ENCODE peak calls at places on chromosomes 13 and 19, in four cellular contexts. A is SK-N-SH, G is MM.1S, Z is GM23248. C is an unnamed sample.

GRCh38 chr19:9981406-9982260 is 28.7 kb downstream of the COL5A3 start:
- DNase-seq in A (no peak), G (no peak), Z (peak; percentile 50), C (no peak)

GRCh38 chr19:406121-406711 is 2.7 kb downstream of the C2CD4C start:
- DNase-seq in A (no peak), G (no peak), Z (no peak), C (no peak)

GRCh38 chr19:548841-549830 is 5.3 kb downstream of the GZMM start:
- DNase-seq in A (peak; percentile 75), G (no peak), Z (no peak), C (no peak)

GRCh38 chr13:113063091-113063491 is 42.5 kb upstream of the F7 start:
- DNase-seq in A (no peak), G (no peak), Z (no peak), C (no peak)

GRCh38 chr19:38850976-38851621 is 1.3 kb upstream of the HNRNPL start:
- DNase-seq in A (peak; percentile 32), G (no peak), Z (peak; percentile 40), C (peak; percentile 80)

GRCh38 chr13:31987535-31988170 is 43.9 kb upstream of the FRY start:
- DNase-seq in A (no peak), G (no peak), Z (no peak), C (no peak)

GRCh38 chr13:90622547-90622946 is 724.9 kb upstream of the MIR17HG start:
- DNase-seq in A (no peak), G (peak; percentile 10), Z (peak; percentile 54), C (no peak)

GRCh38 chr13:100533588-100534041 is 55.0 kb downstream of the GGACT start:
- DNase-seq in A (no peak), G (no peak), Z (no peak), C (no peak)

GRCh38 chr19:57269515-57270250 is 10.6 kb upstream of the ZNF460 start:
- DNase-seq in A (peak; percentile 7), G (no peak), Z (peak; percentile 93), C (no peak)

GRCh38 chr19:10271543-10272086 is 695 bp downstream of the ICAM1 start:
- DNase-seq in A (peak; percentile 34), G (no peak), Z (peak; percentile 58), C (no peak)

GRCh38 chr19:10333758-10334339 is 520 bp upstream of the RAVER1 start:
- DNase-seq in A (no peak), G (no peak), Z (peak; percentile 48), C (peak; percentile 33)

DNA sequence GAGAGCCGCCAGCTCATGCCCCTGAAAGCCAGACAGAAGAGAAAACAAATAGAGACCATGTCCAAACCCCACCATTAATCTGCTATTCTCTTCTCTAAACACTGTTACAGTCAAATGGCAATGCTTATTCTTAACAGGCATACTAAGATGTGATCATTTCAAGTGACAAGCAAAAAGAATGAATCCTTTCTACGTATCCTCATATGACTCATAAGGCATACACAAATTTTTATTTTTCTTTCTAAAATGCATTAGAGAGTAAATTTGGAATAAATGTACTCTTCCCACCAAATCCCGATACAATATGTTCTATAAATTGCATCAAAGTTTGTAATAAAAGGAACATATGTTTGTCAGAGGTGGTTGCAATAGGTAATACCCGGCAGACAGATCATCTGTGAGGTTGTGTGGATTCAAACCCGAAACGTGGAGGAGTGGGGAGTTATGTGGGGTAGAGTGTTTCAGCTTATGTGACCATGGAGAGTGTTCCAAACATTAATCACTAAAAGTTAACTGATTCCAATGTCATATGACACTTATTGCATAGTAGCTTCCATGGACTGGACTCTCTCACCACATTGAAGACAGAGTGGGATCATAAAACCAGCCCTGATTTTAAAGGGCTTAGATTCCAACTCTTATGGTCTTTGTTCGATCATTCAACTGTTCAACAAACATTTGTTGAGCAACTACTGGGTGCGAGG is 213.1 kb downstream of the DCLK1 start:
- DNase-seq in A (no peak), G (no peak), Z (peak; percentile 72), C (no peak)
- H3K9ac ChIP-seq in A (peak overlapping the region; percentile 50), G (peak overlapping the region; percentile 31), Z (peak overlapping the region; percentile 64), C (no peak overlapping the region)

DNA sequence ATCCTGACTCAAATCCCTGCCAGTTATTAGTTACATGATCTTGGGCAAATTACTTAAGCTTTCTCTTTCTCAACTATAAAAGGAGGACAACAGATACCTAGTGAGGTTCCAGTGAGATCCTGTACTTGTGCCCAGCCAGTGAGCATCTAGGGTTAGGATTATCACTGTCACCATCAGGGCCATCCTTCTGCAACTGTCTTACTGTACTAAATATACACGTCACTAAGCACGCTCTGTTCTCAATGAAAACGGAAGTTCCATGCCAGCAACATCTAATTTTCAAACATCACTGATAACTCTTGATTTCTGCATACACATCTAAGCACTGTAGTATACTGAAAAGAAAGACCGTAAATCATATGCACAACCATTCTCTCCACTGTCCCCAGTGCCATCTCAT is 70.0 kb downstream of the FOXO1 start:
- DNase-seq in A (no peak), G (no peak), Z (no peak), C (no peak)
- H3F3A ChIP-seq in A (no peaks in the 10 kb centered on the region), G (no peaks in the 10 kb centered on the region), Z (no peaks in the 10 kb centered on the region), C (no peaks in the 10 kb centered on the region)

GRCh38 chr19:52170863-52171320 is 529 bp downstream of the ZNF836 start:
- DNase-seq in A (peak; percentile 58), G (no peak), Z (no peak), C (peak; percentile 57)
- H2AFZ ChIP-seq in A (peak overlapping the region; percentile 98), G (peak overlapping the region; percentile 74), Z (peak overlapping the region; percentile 99), C (peak overlapping the region; percentile 91)

DNA sequence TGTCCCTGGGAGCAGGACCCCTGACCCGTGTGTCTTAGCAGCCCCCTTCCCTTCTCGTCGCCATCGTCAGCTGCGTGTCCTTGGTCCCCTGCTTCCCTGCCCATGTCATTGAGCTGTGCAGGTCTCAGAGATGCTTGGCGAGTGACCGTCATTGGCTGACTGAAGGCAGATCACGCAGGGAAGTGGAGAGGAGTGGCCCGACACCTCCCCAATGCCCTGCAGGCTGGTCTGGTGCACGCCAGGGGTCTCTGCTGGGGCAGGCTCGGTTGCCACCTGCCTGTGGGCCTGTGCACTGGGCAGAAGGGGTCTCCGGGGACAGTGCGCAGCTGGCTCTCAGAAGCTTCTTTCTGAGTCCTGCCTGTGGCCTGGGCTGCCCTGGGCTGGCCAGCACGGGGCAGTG is 6.2 kb downstream of the GNA11 start:
- DNase-seq in A (no peak), G (no peak), Z (no peak), C (no peak)
- H3K9ac ChIP-seq in A (no peak overlapping the region), G (no peak overlapping the region), Z (no peak overlapping the region), C (peak overlapping the region; percentile 37)

DNA sequence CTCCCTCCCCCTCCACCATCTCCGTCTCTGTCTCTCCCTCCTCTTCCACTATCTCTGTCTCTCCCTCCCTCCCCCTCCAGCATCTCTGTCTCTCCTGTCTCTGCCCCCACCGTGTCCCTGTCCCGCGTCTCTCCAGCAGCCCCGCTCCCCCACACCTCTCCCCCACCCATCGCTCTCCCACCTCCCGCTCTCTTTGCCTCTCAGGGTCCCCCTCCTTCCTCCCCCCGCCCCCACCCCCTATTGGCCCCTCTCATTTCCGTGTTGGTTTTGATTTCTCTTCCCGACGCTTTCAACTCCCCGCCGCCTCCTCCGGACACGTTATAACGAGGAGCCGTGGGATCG is 13.4 kb downstream of the ERFL start:
- DNase-seq in A (no peak), G (no peak), Z (peak; percentile 37), C (no peak)
- H3F3A ChIP-seq in A (no peaks in the 10 kb centered on the region), G (no peaks in the 10 kb centered on the region), Z (no peaks in the 10 kb centered on the region), C (peaks cover 2% of the 10 kb centered on the region)

DNA sequence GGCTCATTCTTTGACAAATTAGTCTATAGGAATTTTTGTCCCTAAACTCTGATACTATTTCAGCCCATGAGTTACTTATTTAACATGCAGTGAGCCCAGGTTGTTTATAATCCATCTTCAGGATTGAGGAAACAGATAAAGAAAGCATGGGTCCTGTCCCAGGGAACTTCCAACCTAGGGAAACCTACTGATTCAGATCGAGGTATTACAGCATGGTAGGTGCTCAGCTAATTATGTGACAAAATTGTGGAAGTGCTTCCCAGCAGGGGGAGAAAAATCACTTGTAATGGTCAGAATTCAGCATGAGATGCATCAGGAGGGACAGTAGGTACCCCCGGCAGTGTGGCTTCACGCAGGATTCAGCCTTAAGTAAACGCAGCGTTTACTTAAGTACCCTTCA is 171.3 kb downstream of the NUFIP1 start:
- DNase-seq in A (no peak), G (no peak), Z (no peak), C (no peak)
- H2AFZ ChIP-seq in A (peak overlapping the region; percentile 62), G (no peak overlapping the region), Z (no peak overlapping the region), C (peak overlapping the region; percentile 76)

DNA sequence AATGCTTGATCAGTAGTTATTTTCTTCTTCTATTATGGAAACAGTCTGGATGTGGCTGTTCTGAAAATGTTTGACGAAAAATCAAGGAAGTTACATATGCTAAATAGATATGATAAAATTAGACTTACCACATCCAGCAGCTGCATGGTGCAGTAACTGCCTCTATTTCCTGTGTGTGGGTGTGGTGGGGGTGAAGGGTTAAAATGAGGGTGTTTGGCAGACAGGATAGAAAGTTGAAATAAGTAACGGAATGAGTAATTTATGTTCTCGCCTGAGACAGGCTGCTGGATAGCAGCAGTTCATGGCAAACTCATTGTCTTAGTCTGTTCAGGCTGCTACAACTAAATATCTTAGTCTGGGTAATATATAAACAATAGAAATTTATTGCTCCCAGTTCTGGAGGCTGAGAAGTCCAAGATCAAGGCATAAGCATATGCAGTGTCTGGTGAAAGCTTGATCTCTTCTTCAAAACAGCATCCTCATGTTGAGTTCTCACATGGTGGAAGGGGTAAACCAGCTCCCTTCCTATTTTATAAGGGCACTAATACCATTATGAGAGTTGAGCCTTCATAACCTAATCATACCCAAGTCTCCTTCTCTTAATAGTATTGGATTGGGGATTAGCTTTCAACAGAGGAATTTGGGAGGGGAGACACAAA is 1248.9 kb downstream of the SLITRK5 start:
- DNase-seq in A (no peak), G (no peak), Z (no peak), C (no peak)
- H3K9ac ChIP-seq in A (no peak overlapping the region), G (no peak overlapping the region), Z (no peak overlapping the region), C (no peak overlapping the region)

DNA sequence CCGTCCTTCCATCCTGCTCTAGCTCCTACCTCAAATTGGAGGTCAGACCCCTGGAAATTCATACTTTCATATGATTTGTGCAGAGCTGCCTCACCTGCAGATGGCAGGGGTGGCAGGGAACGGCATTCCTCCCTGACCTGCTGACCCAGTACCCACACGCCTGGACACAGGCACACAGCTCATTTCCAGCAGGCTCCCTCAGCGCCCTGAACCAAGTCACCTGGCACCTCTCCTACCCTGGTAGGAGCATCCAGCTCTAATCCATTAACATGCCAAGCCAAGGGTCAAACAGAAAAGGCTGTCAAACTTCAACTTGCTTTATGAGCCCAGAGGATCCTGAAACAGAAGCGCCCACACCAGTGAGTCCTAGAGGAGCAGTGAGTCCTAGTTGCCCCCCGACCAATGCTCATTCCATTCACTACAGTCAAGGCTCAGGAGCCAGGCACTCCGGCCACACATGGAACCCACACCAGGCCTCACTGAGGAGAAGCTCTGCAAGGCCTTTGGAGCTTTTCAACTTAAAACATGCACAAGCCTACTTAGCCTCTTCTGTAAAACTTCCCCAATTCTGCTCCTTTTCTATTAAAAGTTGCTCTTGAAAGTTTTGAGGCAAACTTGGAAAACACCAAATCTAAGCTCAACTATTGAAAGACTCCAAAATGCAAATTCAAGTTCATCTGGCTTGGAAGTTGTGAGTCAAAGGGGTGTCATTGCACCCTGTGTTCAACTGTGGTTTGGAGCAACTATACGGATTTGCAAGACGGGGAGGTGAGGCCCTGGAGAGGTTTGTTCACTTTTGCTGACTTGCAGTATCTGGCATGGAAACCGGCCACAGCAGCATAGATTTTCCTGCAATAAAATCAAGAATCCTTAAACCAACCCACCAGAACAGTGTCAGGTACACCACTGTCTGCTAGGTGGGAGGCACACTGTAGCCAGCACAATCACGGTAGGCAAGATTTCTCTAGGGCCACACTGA is 96.7 kb downstream of the CRYL1 start:
- DNase-seq in A (no peak), G (no peak), Z (peak; percentile 66), C (no peak)
- H3F3A ChIP-seq in A (no peaks in the 10 kb centered on the region), G (no peaks in the 10 kb centered on the region), Z (peaks cover 5% of the 10 kb centered on the region), C (no peaks in the 10 kb centered on the region)

GRCh38 chr19:14459703-14460102 is 15.5 kb downstream of the PTGER1 start:
- DNase-seq in A (no peak), G (no peak), Z (no peak), C (no peak)
- H2AFZ ChIP-seq in A (no peak overlapping the region), G (no peak overlapping the region), Z (no peak overlapping the region), C (no peak overlapping the region)

C was measured in neural progenitor cell.